ENCODE peak calls at places on chromosomes 12 and 14, in nine cellular contexts. One of them, this sample, is unnamed.

GRCh38 chr14:81946808-81947798 is 413.4 kb upstream of the SEL1L start:
- DNase-seq in AG20443: no peak
- DNase-seq in amygdala: no peak
- DNase-seq in A172: no peak
- DNase-seq in hippocampal formation: peak; percentile 50
- DNase-seq in neural progenitor cell: peak; percentile 47
- DNase-seq in sciatic nerve: no peak
- DNase-seq in HuH-7: no peak
- DNase-seq in left colon: no peak
- DNase-seq in this sample: no peak

GRCh38 chr12:41211466-41211865 is 23.3 kb downstream of the PDZRN4 start:
- DNase-seq in sciatic nerve: no peak
- DNase-seq in HuH-7: no peak
- DNase-seq in left colon: no peak
- DNase-seq in hippocampal formation: no peak
- DNase-seq in AG20443: no peak
- DNase-seq in A172: no peak
- DNase-seq in neural progenitor cell: no peak
- DNase-seq in amygdala: no peak
- DNase-seq in this sample: no peak

GRCh38 chr14:104108570-104109060 is 23.1 kb downstream of the ASPG start:
- DNase-seq in sciatic nerve: peak; percentile 44
- DNase-seq in hippocampal formation: no peak
- DNase-seq in amygdala: no peak
- DNase-seq in HuH-7: no peak
- DNase-seq in AG20443: no peak
- DNase-seq in neural progenitor cell: peak; percentile 56
- DNase-seq in left colon: peak; percentile 17
- DNase-seq in A172: no peak
- DNase-seq in this sample: no peak

GRCh38 chr14:62031504-62031903 is 269.3 kb downstream of the SNAPC1 start:
- DNase-seq in amygdala: no peak
- DNase-seq in hippocampal formation: no peak
- DNase-seq in A172: no peak
- DNase-seq in sciatic nerve: no peak
- DNase-seq in neural progenitor cell: no peak
- DNase-seq in AG20443: no peak
- DNase-seq in HuH-7: no peak
- DNase-seq in left colon: no peak
- DNase-seq in this sample: no peak

GRCh38 chr14:22319526-22320352 is 269.3 kb downstream of the DAD1 start:
- DNase-seq in left colon: peak; percentile 72
- DNase-seq in sciatic nerve: peak; percentile 76
- DNase-seq in neural progenitor cell: peak; percentile 67
- DNase-seq in amygdala: peak; percentile 3
- DNase-seq in HuH-7: peak; percentile 30
- DNase-seq in hippocampal formation: peak; percentile 69
- DNase-seq in AG20443: peak; percentile 43
- DNase-seq in A172: peak; percentile 11
- DNase-seq in this sample: peak; percentile 54

GRCh38 chr12:120586860-120587259 is 5.7 kb upstream of the POP5 start:
- DNase-seq in A172: no peak
- DNase-seq in neural progenitor cell: no peak
- DNase-seq in hippocampal formation: no peak
- DNase-seq in HuH-7: no peak
- DNase-seq in amygdala: no peak
- DNase-seq in left colon: no peak
- DNase-seq in sciatic nerve: no peak
- DNase-seq in AG20443: no peak
- DNase-seq in this sample: no peak

GRCh38 chr12:49646331-49646830 is 23.0 kb downstream of the PRPF40B start:
- DNase-seq in amygdala: no peak
- DNase-seq in AG20443: no peak
- DNase-seq in sciatic nerve: no peak
- DNase-seq in HuH-7: no peak
- DNase-seq in A172: no peak
- DNase-seq in neural progenitor cell: no peak
- DNase-seq in hippocampal formation: no peak
- DNase-seq in left colon: no peak
- DNase-seq in this sample: no peak

GRCh38 chr14:35342160-35343010 is 50.2 kb downstream of the PSMA6 start:
- DNase-seq in amygdala: no peak
- DNase-seq in HuH-7: no peak
- DNase-seq in neural progenitor cell: no peak
- DNase-seq in hippocampal formation: peak; percentile 79
- DNase-seq in A172: no peak
- DNase-seq in AG20443: peak; percentile 69
- DNase-seq in left colon: no peak
- DNase-seq in sciatic nerve: no peak
- DNase-seq in this sample: peak; percentile 84

GRCh38 chr12:13114251-13115052 is 11.0 kb upstream of the GSG1 start:
- DNase-seq in AG20443: no peak
- DNase-seq in sciatic nerve: no peak
- DNase-seq in HuH-7: no peak
- DNase-seq in neural progenitor cell: peak; percentile 89
- DNase-seq in left colon: no peak
- DNase-seq in A172: no peak
- DNase-seq in hippocampal formation: no peak
- DNase-seq in amygdala: no peak
- DNase-seq in this sample: no peak

GRCh38 chr12:123571343-123571813 is 13.0 kb upstream of the TMED2 start:
- DNase-seq in neural progenitor cell: peak; percentile 34
- DNase-seq in amygdala: no peak
- DNase-seq in hippocampal formation: no peak
- DNase-seq in left colon: peak; percentile 25
- DNase-seq in AG20443: peak; percentile 76
- DNase-seq in A172: peak; percentile 27
- DNase-seq in HuH-7: peak; percentile 43
- DNase-seq in sciatic nerve: peak; percentile 66
- DNase-seq in this sample: peak; percentile 80

GRCh38 chr14:56413721-56414120 is 165.9 kb upstream of the TMEM260 start:
- DNase-seq in amygdala: no peak
- DNase-seq in neural progenitor cell: no peak
- DNase-seq in A172: no peak
- DNase-seq in sciatic nerve: no peak
- DNase-seq in hippocampal formation: no peak
- DNase-seq in HuH-7: no peak
- DNase-seq in AG20443: no peak
- DNase-seq in left colon: no peak
- DNase-seq in this sample: no peak

GRCh38 chr12:71558445-71558844 is 105.2 kb downstream of the ZFC3H1 start:
- DNase-seq in AG20443: no peak
- DNase-seq in amygdala: no peak
- DNase-seq in hippocampal formation: no peak
- DNase-seq in sciatic nerve: no peak
- DNase-seq in neural progenitor cell: no peak
- DNase-seq in left colon: no peak
- DNase-seq in A172: peak; percentile 84
- DNase-seq in HuH-7: no peak
- DNase-seq in this sample: no peak

GRCh38 chr14:37230551-37231194 is 32.9 kb downstream of the MIPOL1 start:
- DNase-seq in AG20443: peak; percentile 68
- DNase-seq in neural progenitor cell: peak; percentile 84
- DNase-seq in HuH-7: peak; percentile 8
- DNase-seq in amygdala: no peak
- DNase-seq in sciatic nerve: no peak
- DNase-seq in hippocampal formation: peak; percentile 66
- DNase-seq in A172: peak; percentile 29
- DNase-seq in left colon: no peak
- DNase-seq in this sample: peak; percentile 76

GRCh38 chr12:3178671-3179413 is 101.7 kb downstream of the TSPAN9 start:
- DNase-seq in amygdala: no peak
- DNase-seq in HuH-7: no peak
- DNase-seq in hippocampal formation: no peak
- DNase-seq in neural progenitor cell: no peak
- DNase-seq in AG20443: no peak
- DNase-seq in A172: no peak
- DNase-seq in left colon: no peak
- DNase-seq in sciatic nerve: no peak
- DNase-seq in this sample: no peak

GRCh38 chr14:79333198-79333546 is 878.1 kb downstream of the DIO2 start:
- DNase-seq in neural progenitor cell: no peak
- DNase-seq in left colon: no peak
- DNase-seq in A172: no peak
- DNase-seq in HuH-7: no peak
- DNase-seq in hippocampal formation: no peak
- DNase-seq in amygdala: no peak
- DNase-seq in sciatic nerve: no peak
- DNase-seq in AG20443: no peak
- DNase-seq in this sample: no peak

GRCh38 chr12:120639771-120640721 is at the start of gene CABP1:
- DNase-seq in neural progenitor cell: peak; percentile 85
- DNase-seq in AG20443: no peak
- DNase-seq in hippocampal formation: no peak
- DNase-seq in amygdala: no peak
- DNase-seq in A172: no peak
- DNase-seq in left colon: peak; percentile 69
- DNase-seq in sciatic nerve: no peak
- DNase-seq in HuH-7: peak; percentile 68
- DNase-seq in this sample: no peak

GRCh38 chr12:23756416-23756815 is 193.1 kb downstream of the SOX5 start:
- DNase-seq in sciatic nerve: no peak
- DNase-seq in hippocampal formation: no peak
- DNase-seq in left colon: no peak
- DNase-seq in HuH-7: no peak
- DNase-seq in AG20443: no peak
- DNase-seq in amygdala: no peak
- DNase-seq in neural progenitor cell: peak; percentile 33
- DNase-seq in A172: no peak
- DNase-seq in this sample: no peak

GRCh38 chr12:110502449-110502738 is 263 bp downstream of the RAD9B start:
- DNase-seq in amygdala: no peak
- DNase-seq in neural progenitor cell: no peak
- DNase-seq in A172: no peak
- DNase-seq in HuH-7: peak; percentile 15
- DNase-seq in AG20443: no peak
- DNase-seq in hippocampal formation: no peak
- DNase-seq in sciatic nerve: no peak
- DNase-seq in left colon: no peak
- DNase-seq in this sample: no peak

GRCh38 chr12:110311903-110312302 is 30.9 kb downstream of the ATP2A2 start:
- DNase-seq in neural progenitor cell: no peak
- DNase-seq in hippocampal formation: no peak
- DNase-seq in AG20443: no peak
- DNase-seq in HuH-7: no peak
- DNase-seq in amygdala: no peak
- DNase-seq in left colon: no peak
- DNase-seq in sciatic nerve: no peak
- DNase-seq in A172: no peak
- DNase-seq in this sample: no peak

GRCh38 chr12:79299447-79300198 is 391.1 kb downstream of the PAWR start:
- DNase-seq in HuH-7: peak; percentile 59
- DNase-seq in hippocampal formation: no peak
- DNase-seq in neural progenitor cell: no peak
- DNase-seq in sciatic nerve: no peak
- DNase-seq in left colon: no peak
- DNase-seq in amygdala: no peak
- DNase-seq in A172: no peak
- DNase-seq in AG20443: no peak
- DNase-seq in this sample: no peak

GRCh38 chr12:72346331-72346944 is 74.3 kb downstream of the TRHDE start:
- DNase-seq in neural progenitor cell: peak; percentile 91
- DNase-seq in hippocampal formation: peak; percentile 89
- DNase-seq in A172: peak; percentile 67
- DNase-seq in amygdala: peak; percentile 52
- DNase-seq in sciatic nerve: peak; percentile 56
- DNase-seq in AG20443: peak; percentile 45
- DNase-seq in left colon: peak; percentile 47
- DNase-seq in HuH-7: peak; percentile 30
- DNase-seq in this sample: peak; percentile 66

GRCh38 chr14:63182967-63183366 is 21.3 kb upstream of the RHOJ start:
- DNase-seq in AG20443: no peak
- DNase-seq in HuH-7: no peak
- DNase-seq in sciatic nerve: no peak
- DNase-seq in left colon: no peak
- DNase-seq in amygdala: no peak
- DNase-seq in hippocampal formation: no peak
- DNase-seq in neural progenitor cell: no peak
- DNase-seq in A172: no peak
- DNase-seq in this sample: no peak

GRCh38 chr12:53222170-53223005 is 9.6 kb downstream of the RARG start:
- DNase-seq in neural progenitor cell: peak; percentile 40
- DNase-seq in AG20443: no peak
- DNase-seq in HuH-7: no peak
- DNase-seq in hippocampal formation: no peak
- DNase-seq in A172: no peak
- DNase-seq in amygdala: no peak
- DNase-seq in left colon: no peak
- DNase-seq in sciatic nerve: no peak
- DNase-seq in this sample: no peak

This sample was measured in foreskin fibroblast.